ENCODE peak calls at places on chromosomes 4 and X, in six cellular contexts. One of them, this sample, is unnamed.

GRCh38 chrX:126799059-126799458 is 20.5 kb upstream of the PRR32 start:
- DNase-seq in caudate nucleus: no peak
- DNase-seq in naive thymus-derived CD8-positive, alpha-beta T cell: no peak
- DNase-seq in central memory CD4-positive, alpha-beta T cell: no peak
- DNase-seq in B cell: no peak
- DNase-seq in kidney tubule cell: peak
- DNase-seq in this sample: no peak

GRCh38 chr4:180635276-180635675 is 1607.9 kb upstream of the TENM3 start:
- DNase-seq in caudate nucleus: no peak
- DNase-seq in naive thymus-derived CD8-positive, alpha-beta T cell: no peak
- DNase-seq in central memory CD4-positive, alpha-beta T cell: no peak
- DNase-seq in B cell: no peak
- DNase-seq in kidney tubule cell: peak
- DNase-seq in this sample: no peak

GRCh38 chrX:2901367-2902036 is 27.6 kb downstream of the ARSD start:
- DNase-seq in caudate nucleus: no peak
- DNase-seq in naive thymus-derived CD8-positive, alpha-beta T cell: no peak
- DNase-seq in central memory CD4-positive, alpha-beta T cell: no peak
- DNase-seq in B cell: no peak
- DNase-seq in kidney tubule cell: peak
- DNase-seq in this sample: no peak

GRCh38 chrX:107599371-107599970 is 28.8 kb upstream of the PRPS1 start:
- DNase-seq in caudate nucleus: no peak
- DNase-seq in naive thymus-derived CD8-positive, alpha-beta T cell: no peak
- DNase-seq in central memory CD4-positive, alpha-beta T cell: no peak
- DNase-seq in B cell: no peak
- DNase-seq in kidney tubule cell: no peak
- DNase-seq in this sample: no peak

GRCh38 chr4:48635310-48635709 is 144.8 kb downstream of the FRYL start:
- DNase-seq in caudate nucleus: no peak
- DNase-seq in naive thymus-derived CD8-positive, alpha-beta T cell: no peak
- DNase-seq in central memory CD4-positive, alpha-beta T cell: no peak
- DNase-seq in B cell: no peak
- DNase-seq in kidney tubule cell: peak
- DNase-seq in this sample: no peak

GRCh38 chr4:189096717-189097116 is 844.0 kb upstream of the FRG1 start:
- DNase-seq in caudate nucleus: no peak
- DNase-seq in naive thymus-derived CD8-positive, alpha-beta T cell: no peak
- DNase-seq in central memory CD4-positive, alpha-beta T cell: no peak
- DNase-seq in B cell: no peak
- DNase-seq in kidney tubule cell: no peak
- DNase-seq in this sample: no peak

GRCh38 chr4:3217771-3218170 is 31.2 kb upstream of the MSANTD1 start:
- DNase-seq in caudate nucleus: no peak
- DNase-seq in naive thymus-derived CD8-positive, alpha-beta T cell: no peak
- DNase-seq in central memory CD4-positive, alpha-beta T cell: no peak
- DNase-seq in B cell: no peak
- DNase-seq in kidney tubule cell: no peak
- DNase-seq in this sample: no peak

GRCh38 chrX:150525061-150525919 is 43.1 kb upstream of the MTM1 start:
- DNase-seq in caudate nucleus: peak
- DNase-seq in naive thymus-derived CD8-positive, alpha-beta T cell: no peak
- DNase-seq in central memory CD4-positive, alpha-beta T cell: no peak
- DNase-seq in B cell: no peak
- DNase-seq in kidney tubule cell: no peak
- DNase-seq in this sample: no peak

GRCh38 chrX:41348551-41348950 is 14.6 kb downstream of the DDX3X start:
- DNase-seq in caudate nucleus: no peak
- DNase-seq in naive thymus-derived CD8-positive, alpha-beta T cell: no peak
- DNase-seq in central memory CD4-positive, alpha-beta T cell: no peak
- DNase-seq in B cell: no peak
- DNase-seq in kidney tubule cell: no peak
- DNase-seq in this sample: no peak

This sample was measured in activated T-helper 2 cell treated with anti-CD3 and anti-CD28 coated beads, Interferon-gamma antibody, Interleukin-2, Interleukin-4, amounts not matched to agents 10 μg/mL and 5 μg/mL and 100 μg/mL, durations not matched to agents 14 hours and 24 hours and 36 hours.